ENCODE peak calls at places on chromosomes 2 and 18, in eight cellular contexts. One of them, this sample, is unnamed.

GRCh38 chr2:11938196-11938595 is 191.8 kb downstream of the LPIN1 start:
- DNase-seq in activated B cell treated with CpG ODN at 0.5 μM for 24 hours: no peak
- DNase-seq in NCI-H1105 treated with DMSO at 0.1 percent for 48 hours: no peak
- DNase-seq in iPS DF 19.7: no peak
- DNase-seq in LHCN-M2: peak
- DNase-seq in stimulated activated CD8-positive, alpha-beta memory T cell treated with anti-CD3 and anti-CD28 coated beads, Interleukin-15, amount 100 ng/mL, for 24 hours: no peak
- DNase-seq in SJSA1: no peak
- DNase-seq in GM03348: peak
- DNase-seq in this sample: peak

GRCh38 chr2:226137201-226137811 is 662.3 kb downstream of the IRS1 start:
- DNase-seq in stimulated activated CD8-positive, alpha-beta memory T cell treated with anti-CD3 and anti-CD28 coated beads, Interleukin-15, amount 100 ng/mL, for 24 hours: no peak
- DNase-seq in LHCN-M2: peak
- DNase-seq in NCI-H1105 treated with DMSO at 0.1 percent for 48 hours: no peak
- DNase-seq in iPS DF 19.7: no peak
- DNase-seq in GM03348: no peak
- DNase-seq in activated B cell treated with CpG ODN at 0.5 μM for 24 hours: no peak
- DNase-seq in SJSA1: no peak
- DNase-seq in this sample: no peak

GRCh38 chr2:172063446-172063845 is 21.9 kb upstream of the DLX1 start:
- DNase-seq in LHCN-M2: no peak
- DNase-seq in iPS DF 19.7: no peak
- DNase-seq in stimulated activated CD8-positive, alpha-beta memory T cell treated with anti-CD3 and anti-CD28 coated beads, Interleukin-15, amount 100 ng/mL, for 24 hours: no peak
- DNase-seq in NCI-H1105 treated with DMSO at 0.1 percent for 48 hours: no peak
- DNase-seq in activated B cell treated with CpG ODN at 0.5 μM for 24 hours: no peak
- DNase-seq in GM03348: no peak
- DNase-seq in SJSA1: no peak
- DNase-seq in this sample: no peak

GRCh38 chr2:28516950-28517349 is 21.1 kb downstream of the PLB1 start:
- DNase-seq in iPS DF 19.7: no peak
- DNase-seq in GM03348: no peak
- DNase-seq in activated B cell treated with CpG ODN at 0.5 μM for 24 hours: no peak
- DNase-seq in stimulated activated CD8-positive, alpha-beta memory T cell treated with anti-CD3 and anti-CD28 coated beads, Interleukin-15, amount 100 ng/mL, for 24 hours: no peak
- DNase-seq in SJSA1: no peak
- DNase-seq in NCI-H1105 treated with DMSO at 0.1 percent for 48 hours: no peak
- DNase-seq in LHCN-M2: no peak
- DNase-seq in this sample: no peak

GRCh38 chr2:59726226-59726800 is 827.1 kb downstream of the BCL11A start:
- DNase-seq in GM03348: no peak
- DNase-seq in LHCN-M2: no peak
- DNase-seq in stimulated activated CD8-positive, alpha-beta memory T cell treated with anti-CD3 and anti-CD28 coated beads, Interleukin-15, amount 100 ng/mL, for 24 hours: no peak
- DNase-seq in SJSA1: no peak
- DNase-seq in iPS DF 19.7: no peak
- DNase-seq in NCI-H1105 treated with DMSO at 0.1 percent for 48 hours: no peak
- DNase-seq in activated B cell treated with CpG ODN at 0.5 μM for 24 hours: no peak
- DNase-seq in this sample: no peak

GRCh38 chr2:6506311-6507258 is 359.1 kb downstream of the CMPK2 start:
- DNase-seq in NCI-H1105 treated with DMSO at 0.1 percent for 48 hours: no peak
- DNase-seq in SJSA1: no peak
- DNase-seq in GM03348: peak
- DNase-seq in LHCN-M2: peak
- DNase-seq in stimulated activated CD8-positive, alpha-beta memory T cell treated with anti-CD3 and anti-CD28 coated beads, Interleukin-15, amount 100 ng/mL, for 24 hours: no peak
- DNase-seq in iPS DF 19.7: no peak
- DNase-seq in activated B cell treated with CpG ODN at 0.5 μM for 24 hours: no peak
- DNase-seq in this sample: no peak

GRCh38 chr2:143708682-143709081 is 579.5 kb downstream of the ARHGAP15 start:
- DNase-seq in iPS DF 19.7: no peak
- DNase-seq in activated B cell treated with CpG ODN at 0.5 μM for 24 hours: no peak
- DNase-seq in LHCN-M2: no peak
- DNase-seq in stimulated activated CD8-positive, alpha-beta memory T cell treated with anti-CD3 and anti-CD28 coated beads, Interleukin-15, amount 100 ng/mL, for 24 hours: no peak
- DNase-seq in NCI-H1105 treated with DMSO at 0.1 percent for 48 hours: no peak
- DNase-seq in GM03348: no peak
- DNase-seq in SJSA1: no peak
- DNase-seq in this sample: no peak

GRCh38 chr2:29165362-29166236 is 50.4 kb downstream of the CLIP4 start:
- DNase-seq in LHCN-M2: peak
- DNase-seq in SJSA1: no peak
- DNase-seq in iPS DF 19.7: no peak
- DNase-seq in GM03348: peak
- DNase-seq in NCI-H1105 treated with DMSO at 0.1 percent for 48 hours: no peak
- DNase-seq in activated B cell treated with CpG ODN at 0.5 μM for 24 hours: no peak
- DNase-seq in stimulated activated CD8-positive, alpha-beta memory T cell treated with anti-CD3 and anti-CD28 coated beads, Interleukin-15, amount 100 ng/mL, for 24 hours: no peak
- DNase-seq in this sample: peak

GRCh38 chr2:120454993-120455789 is 109.3 kb downstream of the INHBB start:
- DNase-seq in stimulated activated CD8-positive, alpha-beta memory T cell treated with anti-CD3 and anti-CD28 coated beads, Interleukin-15, amount 100 ng/mL, for 24 hours: no peak
- DNase-seq in activated B cell treated with CpG ODN at 0.5 μM for 24 hours: no peak
- DNase-seq in SJSA1: no peak
- DNase-seq in LHCN-M2: no peak
- DNase-seq in iPS DF 19.7: no peak
- DNase-seq in NCI-H1105 treated with DMSO at 0.1 percent for 48 hours: no peak
- DNase-seq in GM03348: no peak
- DNase-seq in this sample: no peak

GRCh38 chr2:188701836-188702235 is 272.3 kb upstream of the COL3A1 start:
- DNase-seq in stimulated activated CD8-positive, alpha-beta memory T cell treated with anti-CD3 and anti-CD28 coated beads, Interleukin-15, amount 100 ng/mL, for 24 hours: no peak
- DNase-seq in SJSA1: no peak
- DNase-seq in NCI-H1105 treated with DMSO at 0.1 percent for 48 hours: no peak
- DNase-seq in GM03348: no peak
- DNase-seq in activated B cell treated with CpG ODN at 0.5 μM for 24 hours: no peak
- DNase-seq in LHCN-M2: peak
- DNase-seq in iPS DF 19.7: no peak
- DNase-seq in this sample: no peak

GRCh38 chr18:415047-415446 is 85.5 kb downstream of the COLEC12 start:
- DNase-seq in GM03348: no peak
- DNase-seq in stimulated activated CD8-positive, alpha-beta memory T cell treated with anti-CD3 and anti-CD28 coated beads, Interleukin-15, amount 100 ng/mL, for 24 hours: no peak
- DNase-seq in SJSA1: no peak
- DNase-seq in iPS DF 19.7: no peak
- DNase-seq in LHCN-M2: no peak
- DNase-seq in NCI-H1105 treated with DMSO at 0.1 percent for 48 hours: no peak
- DNase-seq in activated B cell treated with CpG ODN at 0.5 μM for 24 hours: no peak
- DNase-seq in this sample: no peak

This sample was measured in NCI-H2171 treated with DMSO at 0.1 percent for 48 hours.